ENCODE peak calls at places on chromosome 16, in nine cellular contexts. A is PC-9; N is CD8-positive, alpha-beta memory T cell; D is sigmoid colon; W is left lung; M is effector memory CD4-positive, alpha-beta T cell; L is psoas muscle; U is tibial nerve; Q is tibial artery. T is an unnamed sample.

GRCh38 chr16:785563-786535 is 2.3 kb downstream of the RPUSD1 start:
- DNase-seq in A (peak; percentile 79), N (peak; percentile 71), D (peak; percentile 81), W (peak; percentile 95), M (peak; percentile 65), L (peak; percentile 81), U (peak; percentile 35), Q (no peak), T (peak; percentile 73)

GRCh38 chr16:72112452-72112792 is 18.8 kb downstream of the DHX38 start:
- DNase-seq in A (no peak), N (no peak), D (no peak), W (no peak), M (no peak), L (no peak), U (no peak), Q (no peak), T (peak; percentile 13)

GRCh38 chr16:66606000-66606751 is 1.7 kb downstream of the CMTM3 start:
- DNase-seq in A (peak; percentile 21), N (no peak), D (no peak), W (no peak), M (no peak), L (no peak), U (no peak), Q (no peak), T (no peak)

GRCh38 chr16:351804-352520 is 561 bp downstream of the AXIN1 start:
- DNase-seq in A (no peak), N (peak; percentile 15), D (no peak), W (peak; percentile 89), M (peak; percentile 32), L (no peak), U (no peak), Q (no peak), T (no peak)

GRCh38 chr16:83005653-83006160 is 378.9 kb downstream of the CDH13 start:
- DNase-seq in A (no peak), N (no peak), D (no peak), W (no peak), M (no peak), L (no peak), U (no peak), Q (no peak), T (no peak)

GRCh38 chr16:68993885-68994284 is 111.6 kb upstream of the HAS3 start:
- DNase-seq in A (no peak), N (no peak), D (no peak), W (no peak), M (no peak), L (no peak), U (no peak), Q (no peak), T (no peak)

GRCh38 chr16:65071371-65072311 is 50.2 kb downstream of the CDH11 start:
- DNase-seq in A (no peak), N (no peak), D (peak; percentile 80), W (peak; percentile 60), M (no peak), L (peak; percentile 83), U (peak; percentile 56), Q (peak; percentile 83), T (peak; percentile 27)

GRCh38 chr16:84175351-84176081 is 11.3 kb downstream of the TAF1C start:
- DNase-seq in A (peak; percentile 74), N (peak; percentile 36), D (no peak), W (no peak), M (peak; percentile 23), L (no peak), U (peak; percentile 64), Q (no peak), T (peak; percentile 70)

GRCh38 chr16:3696425-3697218 is 20.7 kb downstream of the TRAP1 start:
- DNase-seq in A (peak; percentile 68), N (no peak), D (no peak), W (no peak), M (no peak), L (peak; percentile 61), U (no peak), Q (no peak), T (no peak)

GRCh38 chr16:47523342-47524006 is 62.3 kb downstream of the PHKB start:
- DNase-seq in A (no peak), N (no peak), D (no peak), W (no peak), M (no peak), L (no peak), U (no peak), Q (no peak), T (no peak)

GRCh38 chr16:30951785-30952184 is 2.9 kb downstream of the ORAI3 start:
- DNase-seq in A (no peak), N (no peak), D (peak; percentile 95), W (no peak), M (no peak), L (peak; percentile 81), U (peak; percentile 80), Q (peak; percentile 94), T (peak; percentile 84)

GRCh38 chr16:22762486-22762885 is 51.5 kb upstream of the HS3ST2 start:
- DNase-seq in A (no peak), N (no peak), D (no peak), W (no peak), M (no peak), L (no peak), U (no peak), Q (no peak), T (no peak)

GRCh38 chr16:65309294-65309850 is 187.5 kb upstream of the CDH11 start:
- DNase-seq in A (no peak), N (no peak), D (no peak), W (no peak), M (no peak), L (no peak), U (no peak), Q (no peak), T (no peak)

GRCh38 chr16:4693956-4694663 is 748 bp downstream of the NUDT16L1 start:
- DNase-seq in A (peak; percentile 54), N (no peak), D (peak; percentile 81), W (peak; percentile 85), M (peak; percentile 46), L (peak; percentile 73), U (no peak), Q (peak; percentile 78), T (no peak)

GRCh38 chr16:30458561-30459394 is 13.1 kb upstream of the SEPHS2 start:
- DNase-seq in A (no peak), N (peak; percentile 71), D (peak; percentile 68), W (peak; percentile 91), M (peak; percentile 50), L (peak; percentile 54), U (no peak), Q (no peak), T (no peak)

GRCh38 chr16:87278191-87279093 is 38.8 kb downstream of the C16orf95 start:
- DNase-seq in A (peak; percentile 79), N (peak; percentile 3), D (peak; percentile 85), W (peak; percentile 89), M (peak; percentile 3), L (peak; percentile 83), U (peak; percentile 84), Q (peak; percentile 89), T (peak; percentile 87)

GRCh38 chr16:19935696-19936095 is 51.0 kb upstream of the GPRC5B start:
- DNase-seq in A (no peak), N (no peak), D (no peak), W (no peak), M (no peak), L (no peak), U (no peak), Q (no peak), T (no peak)

GRCh38 chr16:66619036-66619435 is 14.5 kb downstream of the CMTM3 start:
- DNase-seq in A (no peak), N (no peak), D (no peak), W (no peak), M (no peak), L (no peak), U (no peak), Q (no peak), T (no peak)

GRCh38 chr16:80039777-80040176 is 439.2 kb upstream of the MAF start:
- DNase-seq in A (no peak), N (no peak), D (no peak), W (no peak), M (no peak), L (no peak), U (no peak), Q (no peak), T (no peak)

GRCh38 chr16:80038566-80038965 is 438.0 kb upstream of the MAF start:
- DNase-seq in A (no peak), N (no peak), D (no peak), W (no peak), M (no peak), L (no peak), U (no peak), Q (no peak), T (no peak)

GRCh38 chr16:80041399-80041798 is 440.9 kb upstream of the MAF start:
- DNase-seq in A (no peak), N (no peak), D (no peak), W (no peak), M (no peak), L (no peak), U (no peak), Q (no peak), T (no peak)

GRCh38 chr16:80040814-80041213 is 440.3 kb upstream of the MAF start:
- DNase-seq in A (no peak), N (no peak), D (no peak), W (no peak), M (no peak), L (no peak), U (no peak), Q (no peak), T (no peak)

DNA sequence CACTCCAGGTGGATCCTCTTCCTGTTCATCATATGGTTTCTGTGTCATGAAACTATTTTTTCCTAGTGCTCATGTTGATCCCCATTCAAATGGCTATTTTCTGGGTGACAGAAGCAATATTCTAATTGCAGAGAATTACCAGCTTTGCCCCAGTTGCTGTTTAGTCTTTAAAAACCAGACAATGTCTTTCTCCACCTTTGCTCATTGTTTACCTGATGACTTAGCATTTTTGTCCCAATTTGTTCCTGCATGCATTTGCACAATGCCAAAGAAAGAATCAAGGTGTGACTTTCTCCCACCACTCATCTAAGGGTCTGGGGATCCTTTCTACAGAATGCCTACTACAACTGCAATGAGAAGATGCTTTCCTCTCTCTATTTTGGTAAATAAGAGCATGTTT is 439.9 kb upstream of the MAF start:
- DNase-seq in A (no peak), N (no peak), D (no peak), W (no peak), M (no peak), L (no peak), U (no peak), Q (no peak), T (no peak)
- H3K4me3 ChIP-seq in A (no peak overlapping the region), N (no peak overlapping the region), D (no peak overlapping the region), W (no peak overlapping the region), M (no peak overlapping the region), L (no peak overlapping the region), U (no peak overlapping the region), Q (no peak overlapping the region), T (no peak overlapping the region)

GRCh38 chr16:24978370-24978914 is 36.7 kb downstream of the ARHGAP17 start:
- DNase-seq in A (no peak), N (no peak), D (no peak), W (no peak), M (no peak), L (no peak), U (no peak), Q (no peak), T (no peak)
- H3K4me1 ChIP-seq in A (peaks cover 33% of the 10 kb centered on the region), N (peaks cover under 1% of the 10 kb centered on the region), D (no peaks in the 10 kb centered on the region), W (peaks cover 55% of the 10 kb centered on the region), M (no peaks in the 10 kb centered on the region), L (peaks cover 71% of the 10 kb centered on the region), U (peaks cover 26% of the 10 kb centered on the region), Q (peaks cover 45% of the 10 kb centered on the region), T (peaks cover 11% of the 10 kb centered on the region)

GRCh38 chr16:89090669-89091426 is 2.8 kb upstream of the ACSF3 start:
- DNase-seq in A (no peak), N (no peak), D (no peak), W (peak; percentile 50), M (no peak), L (no peak), U (no peak), Q (no peak), T (no peak)
- H3K27me3 ChIP-seq in A (peaks cover 73% of the 10 kb centered on the region), N (no peaks in the 10 kb centered on the region), D (peaks cover 4% of the 10 kb centered on the region), W (peaks cover 64% of the 10 kb centered on the region), M (peaks cover 15% of the 10 kb centered on the region), L (no peaks in the 10 kb centered on the region), U (peaks cover 41% of the 10 kb centered on the region), Q (no peaks in the 10 kb centered on the region), T (no peaks in the 10 kb centered on the region)

GRCh38 chr16:11729787-11730186 is 12.9 kb downstream of the TXNDC11 start:
- DNase-seq in A (no peak), N (no peak), D (no peak), W (no peak), M (no peak), L (no peak), U (no peak), Q (no peak), T (no peak)
- H3K4me3 ChIP-seq in A (no peak overlapping the region), N (no peak overlapping the region), D (no peak overlapping the region), W (no peak overlapping the region), M (no peak overlapping the region), L (no peak overlapping the region), U (no peak overlapping the region), Q (no peak overlapping the region), T (no peak overlapping the region)